ENCODE peak calls at places on chromosomes 13 and 19, in five cellular contexts. B is endodermal cell; N is CD4-positive, alpha-beta memory T cell; S is naive thymus-derived CD4-positive, alpha-beta T cell; E is ascending aorta. G is an unnamed sample.

GRCh38 chr19:7916137-7916907 is 1.7 kb downstream of the TGFBR3L start:
- DNase-seq in N (peak; percentile 69), B (peak; percentile 85), S (peak; percentile 46), E (no peak), G (no peak)

GRCh38 chr13:63435668-63436275 is 2020.1 kb upstream of the PCDH20 start:
- DNase-seq in E (no peak), S (no peak), N (no peak), B (no peak), G (no peak)

GRCh38 chr13:35840991-35841604 is 290.1 kb downstream of the DCLK1 start:
- DNase-seq in N (no peak), E (no peak), B (no peak), S (no peak), G (no peak)

GRCh38 chr19:8307400-8307964 is 676 bp downstream of the CD320 start:
- DNase-seq in B (peak; percentile 68), N (peak; percentile 40), S (no peak), E (peak; percentile 59), G (no peak)

GRCh38 chr19:29714371-29714952 is 599 bp downstream of the C19orf12 start:
- DNase-seq in S (peak; percentile 83), N (peak; percentile 72), B (no peak), E (no peak), G (no peak)

GRCh38 chr13:64849174-64849573 is 2381.0 kb downstream of the PCDH9 start:
- DNase-seq in S (no peak), B (no peak), N (no peak), E (no peak), G (no peak)

GRCh38 chr13:97758317-97758716 is 195.2 kb upstream of the IPO5 start:
- DNase-seq in S (no peak), E (no peak), B (no peak), N (no peak), G (no peak)

GRCh38 chr13:99417151-99417820 is 84.0 kb upstream of the TM9SF2 start:
- DNase-seq in S (peak; percentile 58), N (no peak), E (peak; percentile 45), B (peak; percentile 82), G (no peak)

GRCh38 chr19:39705578-39706188 is 1.4 kb downstream of the LGALS14 start:
- DNase-seq in N (no peak), S (peak; percentile 26), B (no peak), E (no peak), G (no peak)

GRCh38 chr13:22744688-22745452 is 435.9 kb upstream of the SGCG start:
- DNase-seq in S (no peak), N (no peak), B (no peak), E (no peak), G (no peak)

GRCh38 chr19:14127929-14128509 is 8.4 kb downstream of the ASF1B start:
- DNase-seq in E (no peak), B (no peak), S (no peak), N (no peak), G (no peak)

GRCh38 chr19:37563518-37563917 is 31.1 kb downstream of the ZNF571 start:
- DNase-seq in N (no peak), S (no peak), B (no peak), E (no peak), G (no peak)

GRCh38 chr19:37564624-37565369 is 29.8 kb downstream of the ZNF571 start:
- DNase-seq in N (no peak), S (no peak), E (no peak), B (no peak), G (no peak)

GRCh38 chr19:37565370-37565669 is 29.3 kb downstream of the ZNF571 start:
- DNase-seq in B (no peak), N (no peak), S (no peak), E (no peak), G (no peak)
- H3K9me3 ChIP-seq in B (peaks cover 83% of the 10 kb centered on the region), N (peaks cover 75% of the 10 kb centered on the region), S (peaks cover 96% of the 10 kb centered on the region), E (no peaks in the 10 kb centered on the region), G (no peaks in the 10 kb centered on the region)

DNA sequence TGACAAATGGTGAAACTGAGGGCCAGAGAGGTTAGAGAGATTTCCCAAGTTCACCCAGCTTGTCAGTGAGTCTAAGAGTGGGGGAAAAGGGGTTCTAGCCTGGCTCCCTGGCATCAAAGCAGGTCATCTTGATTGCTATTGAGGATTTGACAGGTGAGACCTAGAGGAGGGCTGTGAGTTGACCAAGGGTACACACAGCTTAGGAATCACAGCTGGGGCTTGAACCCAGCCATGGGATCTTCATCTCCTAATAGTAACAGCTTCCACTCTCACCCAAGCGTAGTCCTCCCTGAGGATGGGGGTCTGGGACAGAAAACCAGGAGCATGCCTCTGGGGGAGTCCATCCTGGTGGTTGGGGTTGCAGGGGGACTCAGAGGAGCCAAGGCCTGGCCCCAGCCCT is 6.8 kb downstream of the CYP4F8 start:
- DNase-seq in S (no peak), N (no peak), E (no peak), B (no peak), G (no peak)
- H3K27ac ChIP-seq in S (no peak overlapping the region), N (no peak overlapping the region), E (no peak overlapping the region), B (no peak overlapping the region), G (no peak overlapping the region)

DNA sequence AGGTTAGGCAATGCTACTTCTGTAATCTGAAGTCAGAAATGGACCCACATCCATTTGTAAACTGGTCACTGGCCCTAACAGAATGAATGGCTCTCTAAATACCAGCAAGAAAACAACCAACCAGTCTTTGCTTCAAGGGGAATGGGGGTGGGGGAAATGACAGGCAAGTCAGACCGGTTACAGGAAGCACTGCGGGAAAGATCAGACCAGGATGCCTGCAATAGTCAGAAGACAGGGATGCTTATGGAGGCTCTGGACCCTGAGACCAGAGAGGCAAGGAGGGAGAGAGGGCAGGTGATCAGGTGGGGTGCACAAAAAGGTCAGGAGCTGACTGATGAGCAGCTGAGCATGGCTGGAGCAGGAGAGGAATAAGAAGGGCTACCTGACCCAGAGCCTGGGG is 13.1 kb downstream of the MED26 start:
- DNase-seq in S (no peak), B (no peak), N (no peak), E (no peak), G (no peak)
- H3K4me1 ChIP-seq in S (peaks cover 17% of the 10 kb centered on the region), B (no peaks in the 10 kb centered on the region), N (peaks cover 80% of the 10 kb centered on the region), E (peaks cover 9% of the 10 kb centered on the region), G (peaks cover 3% of the 10 kb centered on the region)

DNA sequence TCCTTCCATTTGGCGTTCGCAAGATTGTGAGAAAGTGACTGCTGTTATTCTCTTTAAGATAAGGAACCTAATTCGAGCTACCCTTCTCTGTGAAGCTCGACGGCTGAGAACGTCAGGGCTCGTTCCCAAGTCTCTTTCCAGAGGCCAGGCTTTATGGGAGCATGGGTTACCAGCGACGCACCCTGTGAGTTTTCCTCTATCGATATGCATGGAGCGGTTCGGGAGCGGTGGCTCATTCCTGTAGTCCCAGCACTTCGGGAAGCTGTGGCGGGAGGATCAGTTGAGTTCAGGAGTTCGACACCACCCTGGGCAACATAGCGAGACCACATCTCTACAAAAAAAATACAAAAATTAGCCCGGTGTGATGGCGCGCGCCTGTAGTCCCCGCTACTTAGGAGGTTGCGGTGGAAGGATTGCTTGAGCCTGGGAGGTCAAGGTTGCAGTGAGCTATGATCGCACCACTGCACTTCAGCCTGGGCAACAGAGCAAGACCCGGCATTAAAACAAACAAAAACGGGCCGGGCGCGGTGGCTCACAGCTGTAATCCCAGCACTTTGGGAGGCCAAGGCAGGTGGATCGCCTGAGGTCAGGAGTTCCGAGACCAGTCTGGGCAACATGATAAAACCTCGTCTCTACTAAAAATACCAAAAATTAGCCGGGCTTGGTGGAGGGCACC is 671 bp upstream of the ZNF606 start:
- DNase-seq in S (no peak), B (no peak), N (no peak), E (no peak), G (no peak)
- H3K9me3 ChIP-seq in S (peaks cover 67% of the 10 kb centered on the region), B (peaks cover 89% of the 10 kb centered on the region), N (peaks cover 50% of the 10 kb centered on the region), E (peaks cover 71% of the 10 kb centered on the region), G (peaks cover 52% of the 10 kb centered on the region)

GRCh38 chr19:48962849-48963165 is 2.3 kb upstream of the FTL start:
- DNase-seq in N (no peak), E (no peak), B (peak; percentile 58), S (no peak), G (no peak)
- H3K27ac ChIP-seq in N (peak overlapping the region; percentile 58), E (peak overlapping the region; percentile 89), B (no peak overlapping the region), S (peak overlapping the region; percentile 64), G (peak overlapping the region; percentile 98)

GRCh38 chr13:110907301-110907700 is 7.6 kb downstream of the ANKRD10 start:
- DNase-seq in S (no peak), B (no peak), N (no peak), E (no peak), G (no peak)

GRCh38 chr13:110912651-110913051 is 2.2 kb downstream of the ANKRD10 start:
- DNase-seq in B (peak; percentile 55), E (peak; percentile 69), N (no peak), S (no peak), G (no peak)

GRCh38 chr13:110907951-110908898 is 6.6 kb downstream of the ANKRD10 start:
- DNase-seq in S (no peak), B (peak; percentile 82), N (no peak), E (no peak), G (no peak)

GRCh38 chr13:110911880-110912279 is 3.0 kb downstream of the ANKRD10 start:
- DNase-seq in E (no peak), S (no peak), B (no peak), N (no peak), G (no peak)

GRCh38 chr13:110910013-110910890 is 4.6 kb downstream of the ANKRD10 start:
- DNase-seq in E (no peak), S (no peak), N (no peak), B (no peak), G (no peak)
- H3K4me1 ChIP-seq in E (peaks cover 43% of the 10 kb centered on the region), S (peaks cover 18% of the 10 kb centered on the region), N (peaks cover 49% of the 10 kb centered on the region), B (peaks cover 19% of the 10 kb centered on the region), G (peaks cover 72% of the 10 kb centered on the region)

DNA sequence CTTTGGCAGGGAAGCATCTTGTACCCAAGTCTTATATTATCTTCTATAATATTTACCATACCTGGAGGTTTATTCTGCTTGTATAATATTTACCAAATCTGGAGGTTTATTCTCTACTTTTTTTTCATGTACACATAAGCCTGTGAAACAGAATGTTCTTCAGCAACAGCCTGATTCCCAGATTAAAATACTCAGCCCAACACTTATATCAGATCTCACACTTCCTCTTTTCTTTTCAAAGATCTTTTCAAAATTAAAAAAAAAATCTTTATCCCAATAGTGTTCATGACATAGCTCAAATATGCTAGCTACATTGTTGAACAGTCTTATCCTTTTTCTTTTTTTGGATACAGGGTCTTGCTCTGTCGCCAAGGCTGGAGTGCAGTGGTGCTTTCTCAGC is 300.7 kb downstream of the LMO7 start:
- DNase-seq in B (no peak), S (no peak), N (no peak), E (no peak), G (no peak)
- H3K9me3 ChIP-seq in B (no peaks in the 10 kb centered on the region), S (no peaks in the 10 kb centered on the region), N (no peaks in the 10 kb centered on the region), E (no peaks in the 10 kb centered on the region), G (no peaks in the 10 kb centered on the region)

GRCh38 chr13:50894042-50894441 is 15.5 kb upstream of the RNASEH2B start:
- DNase-seq in S (no peak), E (no peak), B (no peak), N (no peak), G (no peak)
- H3K27ac ChIP-seq in S (peak overlapping the region; percentile 69), E (no peak overlapping the region), B (no peak overlapping the region), N (peak overlapping the region; percentile 69), G (no peak overlapping the region)

G was measured in thoracic aorta.